ENCODE peak calls at places on chromosome 20, in four cellular contexts. One of them, this sample, is unnamed.
A peak's percentile ranks its signal among the peaks of the same experiment; 100 is the strongest.

GRCh38 chr20:12358655-12359009 is 440.9 kb downstream of the BTBD3 start:
- DNase-seq in HCT116: no peak
- DNase-seq in mesenchymal stem cell: no peak
- DNase-seq in spleen: no peak
- DNase-seq in this sample: no peak

GRCh38 chr20:51695574-51696303 is 72.5 kb downstream of the ATP9A start:
- DNase-seq in HCT116: no peak
- DNase-seq in mesenchymal stem cell: peak; percentile 94
- DNase-seq in spleen: no peak
- DNase-seq in this sample: peak; percentile 96

GRCh38 chr20:35146299-35146921 is 726 bp downstream of the EDEM2 start:
- DNase-seq in HCT116: no peak
- DNase-seq in mesenchymal stem cell: peak; percentile 67
- DNase-seq in spleen: peak; percentile 86
- DNase-seq in this sample: peak; percentile 42

GRCh38 chr20:10178727-10179313 is 39.8 kb upstream of the SNAP25 start:
- DNase-seq in HCT116: no peak
- DNase-seq in mesenchymal stem cell: no peak
- DNase-seq in spleen: no peak
- DNase-seq in this sample: no peak

GRCh38 chr20:38161412-38161774 is 3.7 kb downstream of the TGM2 start:
- DNase-seq in HCT116: no peak
- DNase-seq in mesenchymal stem cell: no peak
- DNase-seq in spleen: peak; percentile 52
- DNase-seq in this sample: no peak

GRCh38 chr20:34337982-34338756 is 24.9 kb upstream of the ITCH start:
- DNase-seq in HCT116: no peak
- DNase-seq in mesenchymal stem cell: no peak
- DNase-seq in spleen: no peak
- DNase-seq in this sample: no peak

GRCh38 chr20:324177-325042 is 942 bp upstream of the SOX12 start:
- DNase-seq in HCT116: peak; percentile 89
- DNase-seq in mesenchymal stem cell: peak; percentile 89
- DNase-seq in spleen: peak; percentile 97
- DNase-seq in this sample: peak; percentile 93

GRCh38 chr20:22775671-22776139 is 191.3 kb upstream of the FOXA2 start:
- DNase-seq in HCT116: peak; percentile 21
- DNase-seq in mesenchymal stem cell: peak; percentile 82
- DNase-seq in spleen: no peak
- DNase-seq in this sample: peak; percentile 6

GRCh38 chr20:10125757-10126156 is 91.0 kb downstream of the ANKEF1 start:
- DNase-seq in HCT116: no peak
- DNase-seq in mesenchymal stem cell: peak; percentile 36
- DNase-seq in spleen: no peak
- DNase-seq in this sample: no peak

GRCh38 chr20:18585134-18585533 is 2.7 kb upstream of the DTD1 start:
- DNase-seq in HCT116: peak; percentile 78
- DNase-seq in mesenchymal stem cell: peak; percentile 31
- DNase-seq in spleen: no peak
- DNase-seq in this sample: no peak

GRCh38 chr20:56628873-56629463 is at the start of gene TFAP2C:
- DNase-seq in HCT116: peak; percentile 54
- DNase-seq in mesenchymal stem cell: peak; percentile 79
- DNase-seq in spleen: no peak
- DNase-seq in this sample: no peak

GRCh38 chr20:22846829-22847228 is 188.3 kb upstream of the SSTR4 start:
- DNase-seq in HCT116: no peak
- DNase-seq in mesenchymal stem cell: no peak
- DNase-seq in spleen: no peak
- DNase-seq in this sample: no peak

GRCh38 chr20:51958636-51959542 is 156.6 kb upstream of the SALL4 start:
- DNase-seq in HCT116: no peak
- DNase-seq in mesenchymal stem cell: peak; percentile 47
- DNase-seq in spleen: no peak
- DNase-seq in this sample: peak; percentile 85

GRCh38 chr20:38049800-38050199 is 16.3 kb downstream of the RPRD1B start:
- DNase-seq in HCT116: no peak
- DNase-seq in mesenchymal stem cell: peak; percentile 74
- DNase-seq in spleen: no peak
- DNase-seq in this sample: peak; percentile 57

GRCh38 chr20:10132391-10132790 is 86.2 kb upstream of the SNAP25 start:
- DNase-seq in HCT116: no peak
- DNase-seq in mesenchymal stem cell: no peak
- DNase-seq in spleen: no peak
- DNase-seq in this sample: no peak

GRCh38 chr20:63551068-63551467 is 2.9 kb upstream of the FNDC11 start:
- DNase-seq in HCT116: no peak
- DNase-seq in mesenchymal stem cell: peak; percentile 45
- DNase-seq in spleen: no peak
- DNase-seq in this sample: no peak

GRCh38 chr20:3047486-3048419 is 1.9 kb downstream of the MRPS26 start:
- DNase-seq in HCT116: no peak
- DNase-seq in mesenchymal stem cell: no peak
- DNase-seq in spleen: no peak
- DNase-seq in this sample: no peak

GRCh38 chr20:53582574-53583351 is 10.9 kb downstream of the ZNF217 start:
- DNase-seq in HCT116: no peak
- DNase-seq in mesenchymal stem cell: peak; percentile 98
- DNase-seq in spleen: no peak
- DNase-seq in this sample: peak; percentile 61

DNA sequence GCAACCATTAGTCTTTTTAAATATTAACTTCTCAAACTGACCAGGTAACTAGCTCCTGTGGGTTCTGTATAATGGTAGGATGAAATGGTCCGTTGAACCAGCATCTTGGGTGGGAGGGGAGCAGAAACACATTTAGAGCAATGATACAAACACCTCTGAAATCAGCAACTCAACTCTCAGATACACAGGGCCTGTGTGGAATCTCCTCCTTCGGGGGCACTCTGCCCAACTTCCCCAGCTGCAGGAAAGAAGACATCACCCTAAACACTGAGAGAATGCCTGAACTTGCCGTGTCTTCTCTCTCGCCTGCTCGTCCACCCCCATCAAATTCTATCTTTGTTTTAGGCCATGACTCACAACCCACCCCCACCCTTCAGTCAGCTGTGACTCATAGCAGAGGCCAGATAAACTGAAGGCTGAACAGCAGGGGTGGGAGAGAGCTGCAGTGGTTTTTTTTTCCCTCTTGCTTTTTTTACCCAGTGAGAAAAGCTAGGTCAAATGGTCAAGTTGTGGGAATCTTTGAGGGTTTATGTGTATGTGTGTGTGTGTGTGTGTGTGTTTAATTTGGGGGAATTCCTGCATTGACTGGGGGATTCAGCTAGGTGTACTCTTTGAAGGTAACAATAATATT is 593.4 kb upstream of the JAG1 start:
- DNase-seq in HCT116: peak; percentile 79
- DNase-seq in mesenchymal stem cell: peak; percentile 96
- DNase-seq in spleen: no peak
- DNase-seq in this sample: peak; percentile 94
- H3K27ac ChIP-seq in HCT116: peak overlapping the region; percentile 36
- H3K27ac ChIP-seq in mesenchymal stem cell: peak overlapping the region; percentile 91
- H3K27ac ChIP-seq in spleen: peak overlapping the region; percentile 18
- H3K27ac ChIP-seq in this sample: peak overlapping the region; percentile 56

GRCh38 chr20:25043499-25044260 is 14.3 kb downstream of the ACSS1 start:
- DNase-seq in HCT116: no peak
- DNase-seq in mesenchymal stem cell: no peak
- DNase-seq in spleen: peak; percentile 74
- DNase-seq in this sample: no peak
- H3K27ac ChIP-seq in HCT116: no peak overlapping the region
- H3K27ac ChIP-seq in mesenchymal stem cell: no peak overlapping the region
- H3K27ac ChIP-seq in spleen: peak overlapping the region; percentile 78
- H3K27ac ChIP-seq in this sample: no peak overlapping the region

DNA sequence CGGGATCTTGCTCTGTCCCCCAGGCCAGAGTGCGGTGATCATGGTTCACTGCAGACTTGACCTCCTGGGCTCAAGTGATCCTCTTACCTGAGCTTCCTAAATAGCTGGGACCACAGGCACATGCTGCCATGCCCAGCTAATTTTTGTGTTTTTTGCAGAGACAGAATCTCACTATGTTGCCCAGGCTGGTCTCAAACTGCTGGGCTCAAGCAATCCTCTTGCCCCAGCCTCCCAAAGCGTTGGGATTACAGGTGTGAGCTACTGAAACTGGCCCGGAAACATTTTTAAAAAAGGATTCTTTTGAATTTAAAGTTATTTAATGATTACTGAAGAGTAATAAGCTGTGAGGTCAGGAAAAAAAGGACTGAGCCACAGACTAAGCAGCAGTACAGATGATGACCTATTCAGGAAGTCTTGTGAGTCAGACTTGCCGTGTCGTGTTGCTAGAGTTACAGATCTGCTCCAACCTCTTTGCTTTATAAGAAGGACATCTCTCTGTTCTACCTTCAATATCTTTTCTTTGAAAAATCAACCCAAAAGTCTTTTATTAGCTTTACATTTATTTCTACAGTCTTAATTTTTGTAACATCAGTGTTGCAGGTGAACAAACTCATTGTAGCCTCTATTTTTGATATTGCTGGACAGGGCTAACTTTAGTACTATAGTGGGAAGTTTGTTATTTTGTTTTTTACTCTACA is 108.7 kb downstream of the NCOA3 start:
- DNase-seq in HCT116: peak; percentile 71
- DNase-seq in mesenchymal stem cell: peak; percentile 94
- DNase-seq in spleen: no peak
- DNase-seq in this sample: peak; percentile 93
- H3K27ac ChIP-seq in HCT116: peak overlapping the region; percentile 16
- H3K27ac ChIP-seq in mesenchymal stem cell: peak overlapping the region; percentile 73
- H3K27ac ChIP-seq in spleen: peak overlapping the region; percentile 20
- H3K27ac ChIP-seq in this sample: peak overlapping the region; percentile 95

GRCh38 chr20:40749985-40750506 is 61.0 kb upstream of the MAFB start:
- DNase-seq in HCT116: no peak
- DNase-seq in mesenchymal stem cell: peak; percentile 43
- DNase-seq in spleen: no peak
- DNase-seq in this sample: peak; percentile 55

GRCh38 chr20:40754372-40754943 is 65.4 kb upstream of the MAFB start:
- DNase-seq in HCT116: no peak
- DNase-seq in mesenchymal stem cell: peak; percentile 21
- DNase-seq in spleen: no peak
- DNase-seq in this sample: peak; percentile 84

GRCh38 chr20:40748182-40748581 is 59.1 kb upstream of the MAFB start:
- DNase-seq in HCT116: no peak
- DNase-seq in mesenchymal stem cell: no peak
- DNase-seq in spleen: no peak
- DNase-seq in this sample: no peak

GRCh38 chr20:40753472-40753871 is 64.4 kb upstream of the MAFB start:
- DNase-seq in HCT116: no peak
- DNase-seq in mesenchymal stem cell: peak; percentile 3
- DNase-seq in spleen: no peak
- DNase-seq in this sample: no peak

GRCh38 chr20:40750541-40750940 is 61.5 kb upstream of the MAFB start:
- DNase-seq in HCT116: no peak
- DNase-seq in mesenchymal stem cell: no peak
- DNase-seq in spleen: no peak
- DNase-seq in this sample: no peak
- H3K27ac ChIP-seq in HCT116: no peak overlapping the region
- H3K27ac ChIP-seq in mesenchymal stem cell: no peak overlapping the region
- H3K27ac ChIP-seq in spleen: no peak overlapping the region
- H3K27ac ChIP-seq in this sample: no peak overlapping the region

GRCh38 chr20:50192364-50193168 is 1.9 kb downstream of the CEBPB start:
- DNase-seq in HCT116: peak; percentile 65
- DNase-seq in mesenchymal stem cell: peak; percentile 92
- DNase-seq in spleen: peak; percentile 93
- DNase-seq in this sample: peak; percentile 75
- H3K27ac ChIP-seq in HCT116: peak overlapping the region; percentile 85
- H3K27ac ChIP-seq in mesenchymal stem cell: peak overlapping the region; percentile 66
- H3K27ac ChIP-seq in spleen: peak overlapping the region; percentile 98
- H3K27ac ChIP-seq in this sample: peak overlapping the region; percentile 64

DNA sequence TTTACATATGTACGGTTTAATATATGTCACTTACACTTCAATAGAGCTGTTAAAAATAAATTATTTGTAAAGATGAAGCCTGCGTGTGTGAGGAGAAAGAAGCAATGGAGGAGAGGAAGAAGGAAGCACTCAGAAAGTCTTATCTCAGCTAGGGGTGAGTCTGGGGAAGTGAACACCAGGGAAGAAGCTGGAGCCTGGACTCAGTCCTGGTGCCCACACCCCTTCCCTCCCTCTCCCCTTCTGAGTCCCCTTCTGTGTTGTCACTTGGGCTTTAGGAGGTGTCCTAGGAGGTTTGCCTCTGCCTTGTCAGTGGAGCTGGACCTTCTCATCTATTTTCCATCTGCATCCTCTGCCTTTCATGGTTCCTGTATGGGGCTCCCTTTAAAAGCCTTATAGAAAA is 1.9 kb downstream of the SIRPB2 start:
- DNase-seq in HCT116: no peak
- DNase-seq in mesenchymal stem cell: no peak
- DNase-seq in spleen: no peak
- DNase-seq in this sample: no peak
- H3K27ac ChIP-seq in HCT116: no peak overlapping the region
- H3K27ac ChIP-seq in mesenchymal stem cell: no peak overlapping the region
- H3K27ac ChIP-seq in spleen: peak overlapping the region; percentile 85
- H3K27ac ChIP-seq in this sample: no peak overlapping the region

GRCh38 chr20:32360333-32360634 is 2.2 kb downstream of the ASXL1 start:
- DNase-seq in HCT116: no peak
- DNase-seq in mesenchymal stem cell: no peak
- DNase-seq in spleen: no peak
- DNase-seq in this sample: no peak
- H3K27ac ChIP-seq in HCT116: no peak overlapping the region
- H3K27ac ChIP-seq in mesenchymal stem cell: no peak overlapping the region
- H3K27ac ChIP-seq in spleen: peak overlapping the region; percentile 99
- H3K27ac ChIP-seq in this sample: no peak overlapping the region

GRCh38 chr20:41082306-41082705 is 53.7 kb downstream of the TOP1 start:
- DNase-seq in HCT116: no peak
- DNase-seq in mesenchymal stem cell: no peak
- DNase-seq in spleen: no peak
- DNase-seq in this sample: no peak

GRCh38 chr20:41078329-41078728 is 49.7 kb downstream of the TOP1 start:
- DNase-seq in HCT116: no peak
- DNase-seq in mesenchymal stem cell: peak; percentile 70
- DNase-seq in spleen: no peak
- DNase-seq in this sample: peak; percentile 86

GRCh38 chr20:41079066-41079465 is 50.4 kb downstream of the TOP1 start:
- DNase-seq in HCT116: no peak
- DNase-seq in mesenchymal stem cell: no peak
- DNase-seq in spleen: no peak
- DNase-seq in this sample: no peak

GRCh38 chr20:41081276-41081814 is 52.7 kb downstream of the TOP1 start:
- DNase-seq in HCT116: no peak
- DNase-seq in mesenchymal stem cell: peak; percentile 50
- DNase-seq in spleen: no peak
- DNase-seq in this sample: no peak

DNA sequence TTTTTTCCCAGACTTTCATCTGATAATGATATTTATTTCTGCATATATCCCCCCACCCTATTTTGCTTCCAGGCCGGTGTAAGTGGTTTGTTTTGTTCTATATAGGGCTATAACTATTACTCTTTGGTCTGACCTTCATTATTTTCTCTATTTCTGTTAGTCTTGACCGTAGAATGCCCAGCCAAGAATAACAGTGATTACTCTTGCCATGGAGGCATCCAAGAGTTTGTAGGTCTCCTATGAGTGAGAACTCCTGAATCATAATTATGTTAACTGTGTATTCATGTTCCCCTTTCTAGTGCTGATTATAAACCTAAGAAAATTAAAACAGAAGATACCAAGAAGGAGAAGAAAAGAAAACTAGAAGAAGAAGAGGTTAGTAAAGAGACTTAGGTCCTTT is 52.2 kb downstream of the TOP1 start:
- DNase-seq in HCT116: no peak
- DNase-seq in mesenchymal stem cell: no peak
- DNase-seq in spleen: no peak
- DNase-seq in this sample: peak; percentile 45
- H3K27ac ChIP-seq in HCT116: no peak overlapping the region
- H3K27ac ChIP-seq in mesenchymal stem cell: no peak overlapping the region
- H3K27ac ChIP-seq in spleen: no peak overlapping the region
- H3K27ac ChIP-seq in this sample: no peak overlapping the region

This sample was measured in endothelial cell of umbilical vein.